ENCODE peak calls at places on chromosomes 3 and 15, in eight cellular contexts. P is mammary epithelial cell, G is choroid plexus epithelial cell, W is H1, R is neural crest cell, J is fibroblast of pulmonary artery, D is heart right ventricle, K is foreskin fibroblast. V is an unnamed sample.

GRCh38 chr3:171495413-171495812 is 35.2 kb upstream of the TNIK start:
- DNase-seq in P (no peak), G (no peak), W (no peak), R (no peak), J (no peak), D (no peak), K (no peak), V (no peak)

GRCh38 chr3:158403013-158403412 is 168.0 kb upstream of the MLF1 start:
- DNase-seq in P (no peak), G (no peak), W (no peak), R (no peak), J (no peak), D (no peak), K (no peak), V (no peak)

GRCh38 chr3:188338081-188338480 is 184.1 kb downstream of the LPP start:
- DNase-seq in P (no peak), G (no peak), W (no peak), R (no peak), J (no peak), D (no peak), K (peak), V (no peak)

GRCh38 chr15:42919794-42920280 is 741 bp downstream of the TTBK2 start:
- DNase-seq in P (peak), G (peak), W (no peak), R (no peak), J (peak), D (no peak), K (peak), V (peak)

GRCh38 chr3:139204756-139205155 is 139.1 kb upstream of the MRPS22 start:
- DNase-seq in P (peak), G (peak), W (no peak), R (no peak), J (peak), D (no peak), K (peak), V (no peak)

GRCh38 chr3:121895121-121895520 is 920 bp downstream of the SLC15A2 start:
- DNase-seq in P (peak), G (no peak), W (no peak), R (no peak), J (no peak), D (no peak), K (no peak), V (peak)

GRCh38 chr15:59306520-59307163 is 66.0 kb downstream of the MYO1E start:
- DNase-seq in P (peak), G (no peak), W (no peak), R (no peak), J (peak), D (no peak), K (peak), V (peak)

GRCh38 chr3:196012481-196012880 is 69.4 kb downstream of the TFRC start:
- DNase-seq in P (no peak), G (peak), W (no peak), R (no peak), J (peak), D (no peak), K (peak), V (peak)

GRCh38 chr3:64443553-64444331 is 218.5 kb upstream of the PRICKLE2 start:
- DNase-seq in P (no peak), G (peak), W (no peak), R (no peak), J (peak), D (peak), K (peak), V (no peak)

GRCh38 chr3:33729993-33730392 is 11.9 kb upstream of the CLASP2 start:
- DNase-seq in P (no peak), G (no peak), W (no peak), R (no peak), J (no peak), D (no peak), K (no peak), V (no peak)

GRCh38 chr15:78921940-78922339 is 22.9 kb downstream of the CTSH start:
- DNase-seq in P (no peak), G (no peak), W (no peak), R (no peak), J (no peak), D (no peak), K (no peak), V (no peak)
- TF ChIP-seq CTCF in P (no peak), G (no peak), W (no peak), R (no peak), J (no peak), D (no peak), K (no peak), V (no peak)

DNA sequence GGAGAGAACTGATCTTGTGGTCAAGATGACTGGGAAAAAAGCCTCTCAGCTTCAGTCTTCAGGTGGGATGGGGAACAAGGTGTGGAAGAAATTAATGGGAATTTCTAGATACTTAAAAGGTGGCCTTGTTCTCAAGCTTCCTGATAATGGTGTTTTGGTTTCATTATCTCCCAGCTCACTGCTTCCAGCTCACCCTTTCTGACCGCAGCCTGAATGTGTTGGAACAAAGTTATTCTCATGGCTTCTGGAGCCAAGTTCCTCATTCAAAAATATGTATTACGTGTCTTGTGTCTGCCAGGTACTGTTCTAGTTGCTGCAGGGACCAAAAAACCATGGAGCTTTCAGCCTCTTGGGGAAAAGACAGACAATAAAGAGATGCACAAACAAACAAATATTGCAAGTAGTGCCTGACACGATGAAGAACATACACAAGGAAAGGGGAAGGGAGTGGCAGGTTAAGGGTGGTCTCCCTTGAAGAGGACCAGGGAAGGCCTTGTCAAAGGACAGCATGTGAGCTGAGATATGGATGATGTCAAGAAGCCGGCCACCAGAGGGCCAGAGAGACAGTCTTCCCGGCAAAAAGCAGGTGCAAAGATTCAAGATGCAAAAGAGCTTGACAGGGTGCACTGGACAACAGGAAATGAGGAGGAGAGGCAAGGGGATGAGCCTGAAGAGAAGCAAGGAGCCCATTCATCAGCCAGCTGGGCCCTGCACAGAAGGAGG is 35.5 kb downstream of the ARRDC4 start:
- DNase-seq in P (peak), G (peak), W (peak), R (peak), J (no peak), D (no peak), K (peak), V (no peak)
- TF ChIP-seq CTCF in P (peak), G (peak), W (peak), R (peak), J (no peak), D (peak), K (peak), V (peak)

GRCh38 chr15:100913961-100914360 is 5.2 kb upstream of the LRRK1 start:
- DNase-seq in P (no peak), G (no peak), W (no peak), R (no peak), J (no peak), D (no peak), K (peak), V (no peak)

GRCh38 chr15:100911086-100911485 is 8.1 kb upstream of the LRRK1 start:
- DNase-seq in P (no peak), G (no peak), W (no peak), R (no peak), J (no peak), D (no peak), K (no peak), V (no peak)

GRCh38 chr15:100918690-100919480 is at the start of gene LRRK1:
- DNase-seq in P (peak), G (peak), W (peak), R (no peak), J (peak), D (peak), K (peak), V (peak)

GRCh38 chr15:100918034-100918689 is 995 bp upstream of the LRRK1 start:
- DNase-seq in P (peak), G (peak), W (peak), R (peak), J (peak), D (peak), K (peak), V (peak)

DNA sequence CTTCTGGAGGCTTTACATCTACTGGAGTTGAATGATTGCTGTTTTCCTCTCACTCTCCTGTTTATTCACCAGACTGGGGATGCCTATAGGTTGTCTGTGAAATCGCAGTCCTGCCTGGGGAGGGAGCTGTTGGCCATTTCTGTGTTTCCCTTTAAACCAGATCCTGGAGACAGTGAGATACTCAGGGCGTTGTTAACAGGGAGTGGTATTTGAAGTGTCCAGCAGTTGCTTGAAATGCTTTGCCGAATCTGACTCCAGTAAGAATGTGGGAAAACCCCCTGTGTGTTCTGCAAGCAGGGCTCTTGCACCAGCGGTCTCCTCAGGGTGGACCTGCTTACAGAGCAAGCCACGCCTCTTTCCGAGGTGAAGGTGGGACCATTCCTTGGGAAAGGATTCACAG is 4.3 kb upstream of the LRRK1 start:
- DNase-seq in P (no peak), G (peak), W (peak), R (no peak), J (peak), D (no peak), K (peak), V (no peak)
- TF ChIP-seq CTCF in P (peak), G (peak), W (peak), R (peak), J (no peak), D (no peak), K (no peak), V (no peak)

GRCh38 chr15:46946953-46947352 is 770.4 kb upstream of the SEMA6D start:
- DNase-seq in P (no peak), G (no peak), W (no peak), R (no peak), J (no peak), D (no peak), K (no peak), V (no peak)
- TF ChIP-seq CTCF in P (no peak), G (no peak), W (no peak), R (no peak), J (no peak), D (no peak), K (no peak), V (no peak)

GRCh38 chr3:141465221-141465620 is 21.6 kb upstream of the RASA2 start:
- DNase-seq in P (no peak), G (peak), W (no peak), R (no peak), J (no peak), D (no peak), K (peak), V (no peak)
- TF ChIP-seq CTCF in P (peak), G (peak), W (no peak), R (no peak), J (peak), D (no peak), K (peak), V (peak)

DNA sequence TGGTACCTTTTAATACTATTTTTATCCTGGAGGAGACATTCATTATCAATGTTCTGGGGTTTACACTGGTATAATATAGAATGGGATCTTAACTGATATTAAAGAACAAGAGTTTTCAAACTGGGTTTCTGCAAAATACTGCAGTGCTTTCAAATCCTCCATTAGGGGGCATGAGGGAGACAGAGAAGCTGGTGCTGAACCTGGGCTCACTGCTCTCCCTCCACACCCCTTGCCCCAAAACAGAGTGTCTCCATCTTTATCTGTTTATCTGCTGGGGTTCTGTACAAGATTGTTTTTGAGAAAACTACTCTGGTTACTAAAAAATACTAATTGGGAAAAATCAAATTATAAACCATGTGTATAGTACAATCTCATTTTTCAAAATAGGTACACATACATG is 41.7 kb downstream of the CADPS start:
- DNase-seq in P (no peak), G (peak), W (no peak), R (no peak), J (no peak), D (no peak), K (peak), V (peak)
- TF ChIP-seq CTCF in P (peak), G (peak), W (peak), R (peak), J (peak), D (peak), K (peak), V (peak)

GRCh38 chr3:52451237-52452083 is 2.4 kb downstream of the TNNC1 start:
- DNase-seq in P (no peak), G (no peak), W (no peak), R (peak), J (no peak), D (no peak), K (no peak), V (no peak)
- TF ChIP-seq CTCF in P (no peak), G (peak), W (no peak), R (no peak), J (no peak), D (peak), K (no peak), V (no peak)

GRCh38 chr15:78730955-78731354 is 80.3 kb downstream of the ADAMTS7 start:
- DNase-seq in P (no peak), G (no peak), W (no peak), R (no peak), J (no peak), D (no peak), K (no peak), V (no peak)

GRCh38 chr15:78727561-78727960 is 83.7 kb downstream of the ADAMTS7 start:
- DNase-seq in P (no peak), G (peak), W (no peak), R (no peak), J (peak), D (no peak), K (no peak), V (no peak)

GRCh38 chr15:78732634-78733033 is 78.6 kb downstream of the ADAMTS7 start:
- DNase-seq in P (no peak), G (no peak), W (no peak), R (no peak), J (no peak), D (no peak), K (no peak), V (no peak)

GRCh38 chr15:78726870-78727551 is 84.3 kb downstream of the ADAMTS7 start:
- DNase-seq in P (peak), G (no peak), W (peak), R (no peak), J (no peak), D (no peak), K (no peak), V (peak)
- TF ChIP-seq CTCF in P (no peak), G (no peak), W (no peak), R (no peak), J (no peak), D (no peak), K (no peak), V (no peak)

GRCh38 chr3:142148871-142149860 is at the start of gene TFDP2:
- DNase-seq in P (peak), G (peak), W (peak), R (peak), J (peak), D (peak), K (peak), V (peak)
- TF ChIP-seq CTCF in P (no peak), G (no peak), W (no peak), R (no peak), J (no peak), D (no peak), K (no peak), V (no peak)

DNA sequence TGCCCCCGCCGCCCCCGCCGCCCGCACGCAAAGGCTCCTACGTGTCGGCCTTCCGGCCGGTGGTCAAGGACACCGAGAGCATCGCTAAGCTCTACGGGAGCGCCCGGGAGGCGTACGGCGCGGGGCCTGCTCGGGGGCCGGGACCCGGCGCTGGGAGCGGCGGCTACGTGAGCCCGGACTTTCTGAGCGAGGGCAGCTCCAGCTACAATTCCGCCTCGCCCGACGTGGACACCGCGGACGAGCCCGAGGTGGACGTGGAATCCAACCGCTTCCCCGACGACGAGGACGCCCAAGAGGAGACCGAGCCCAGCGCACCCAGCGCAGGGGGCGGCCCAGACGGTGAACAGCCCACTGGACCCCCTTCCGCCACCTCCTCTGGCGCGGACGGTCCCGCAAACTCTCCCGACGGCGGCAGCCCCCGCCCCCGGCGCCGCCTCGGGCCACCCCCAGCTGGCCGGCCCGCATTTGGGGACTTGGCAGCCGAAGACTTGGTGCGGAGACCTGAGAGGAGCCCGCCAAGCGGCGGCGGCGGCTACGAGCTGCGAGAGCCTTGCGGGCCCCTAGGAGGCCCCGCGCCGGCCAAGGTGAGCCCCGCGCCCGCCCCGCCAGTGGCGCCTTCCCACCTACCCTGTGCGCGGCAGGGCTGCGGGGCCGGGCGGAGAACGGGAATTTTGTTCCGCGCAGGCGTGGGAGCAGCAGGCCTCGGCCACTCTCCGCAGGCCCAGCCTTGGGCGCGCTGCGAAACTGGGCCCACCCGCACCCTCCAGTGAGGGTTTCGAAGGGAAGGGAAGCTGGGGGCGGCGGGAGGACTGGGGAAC is 2.5 kb downstream of the SKOR1 start:
- DNase-seq in P (no peak), G (no peak), W (peak), R (no peak), J (no peak), D (no peak), K (no peak), V (no peak)
- TF ChIP-seq CTCF in P (no peak), G (no peak), W (no peak), R (no peak), J (no peak), D (no peak), K (no peak), V (no peak)